ENCODE peak calls at places on chromosomes 2 and 18, in nine cellular contexts. One of them, this sample, is unnamed.

GRCh38 chr2:12057436-12058166 is 311.2 kb downstream of the LPIN1 start:
- ATAC-seq in activated naive CD8-positive, alpha-beta T cell treated with anti-CD3 and anti-CD28 coated beads, Interleukin-2, amount 50 U/mL, for 24 hours: peak
- ATAC-seq in omental fat pad: no peak
- ATAC-seq in activated CD4-positive, CD25-positive, alpha-beta regulatory T cell treated with anti-CD3 and anti-CD28 coated beads, Interleukin-2, amount 50 U/mL, for 24 hours: peak
- ATAC-seq in gastroesophageal sphincter: no peak
- ATAC-seq in HepG2: no peak
- ATAC-seq in CD8-positive, alpha-beta T cell: peak
- ATAC-seq in left lung: peak
- ATAC-seq in effector memory CD8-positive, alpha-beta T cell: peak
- ATAC-seq in this sample: peak

GRCh38 chr2:236078675-236079255 is 89.4 kb downstream of the GBX2 start:
- ATAC-seq in activated naive CD8-positive, alpha-beta T cell treated with anti-CD3 and anti-CD28 coated beads, Interleukin-2, amount 50 U/mL, for 24 hours: no peak
- ATAC-seq in omental fat pad: no peak
- ATAC-seq in activated CD4-positive, CD25-positive, alpha-beta regulatory T cell treated with anti-CD3 and anti-CD28 coated beads, Interleukin-2, amount 50 U/mL, for 24 hours: no peak
- ATAC-seq in gastroesophageal sphincter: no peak
- ATAC-seq in HepG2: peak
- ATAC-seq in CD8-positive, alpha-beta T cell: no peak
- ATAC-seq in left lung: no peak
- ATAC-seq in effector memory CD8-positive, alpha-beta T cell: no peak
- ATAC-seq in this sample: no peak

GRCh38 chr2:179931502-179931901 is 70.1 kb upstream of the ZNF385B start:
- ATAC-seq in activated naive CD8-positive, alpha-beta T cell treated with anti-CD3 and anti-CD28 coated beads, Interleukin-2, amount 50 U/mL, for 24 hours: no peak
- ATAC-seq in omental fat pad: no peak
- ATAC-seq in activated CD4-positive, CD25-positive, alpha-beta regulatory T cell treated with anti-CD3 and anti-CD28 coated beads, Interleukin-2, amount 50 U/mL, for 24 hours: no peak
- ATAC-seq in gastroesophageal sphincter: no peak
- ATAC-seq in HepG2: no peak
- ATAC-seq in CD8-positive, alpha-beta T cell: no peak
- ATAC-seq in left lung: no peak
- ATAC-seq in effector memory CD8-positive, alpha-beta T cell: no peak
- ATAC-seq in this sample: no peak

GRCh38 chr2:19127616-19128015 is 230.8 kb downstream of the OSR1 start:
- ATAC-seq in activated naive CD8-positive, alpha-beta T cell treated with anti-CD3 and anti-CD28 coated beads, Interleukin-2, amount 50 U/mL, for 24 hours: no peak
- ATAC-seq in omental fat pad: no peak
- ATAC-seq in activated CD4-positive, CD25-positive, alpha-beta regulatory T cell treated with anti-CD3 and anti-CD28 coated beads, Interleukin-2, amount 50 U/mL, for 24 hours: no peak
- ATAC-seq in gastroesophageal sphincter: no peak
- ATAC-seq in HepG2: no peak
- ATAC-seq in CD8-positive, alpha-beta T cell: no peak
- ATAC-seq in left lung: no peak
- ATAC-seq in effector memory CD8-positive, alpha-beta T cell: no peak
- ATAC-seq in this sample: no peak

GRCh38 chr2:239926587-239927234 is 98.4 kb downstream of the NDUFA10 start:
- ATAC-seq in activated naive CD8-positive, alpha-beta T cell treated with anti-CD3 and anti-CD28 coated beads, Interleukin-2, amount 50 U/mL, for 24 hours: no peak
- ATAC-seq in omental fat pad: no peak
- ATAC-seq in activated CD4-positive, CD25-positive, alpha-beta regulatory T cell treated with anti-CD3 and anti-CD28 coated beads, Interleukin-2, amount 50 U/mL, for 24 hours: no peak
- ATAC-seq in gastroesophageal sphincter: no peak
- ATAC-seq in HepG2: no peak
- ATAC-seq in CD8-positive, alpha-beta T cell: no peak
- ATAC-seq in left lung: no peak
- ATAC-seq in effector memory CD8-positive, alpha-beta T cell: no peak
- ATAC-seq in this sample: no peak

GRCh38 chr18:74457043-74457742 is at the start of gene DIPK1C:
- ATAC-seq in activated naive CD8-positive, alpha-beta T cell treated with anti-CD3 and anti-CD28 coated beads, Interleukin-2, amount 50 U/mL, for 24 hours: peak
- ATAC-seq in omental fat pad: no peak
- ATAC-seq in activated CD4-positive, CD25-positive, alpha-beta regulatory T cell treated with anti-CD3 and anti-CD28 coated beads, Interleukin-2, amount 50 U/mL, for 24 hours: no peak
- ATAC-seq in gastroesophageal sphincter: peak
- ATAC-seq in HepG2: peak
- ATAC-seq in CD8-positive, alpha-beta T cell: no peak
- ATAC-seq in left lung: peak
- ATAC-seq in effector memory CD8-positive, alpha-beta T cell: peak
- ATAC-seq in this sample: no peak

GRCh38 chr2:43049836-43050796 is 176.3 kb downstream of the ZFP36L2 start:
- ATAC-seq in activated naive CD8-positive, alpha-beta T cell treated with anti-CD3 and anti-CD28 coated beads, Interleukin-2, amount 50 U/mL, for 24 hours: no peak
- ATAC-seq in omental fat pad: no peak
- ATAC-seq in activated CD4-positive, CD25-positive, alpha-beta regulatory T cell treated with anti-CD3 and anti-CD28 coated beads, Interleukin-2, amount 50 U/mL, for 24 hours: no peak
- ATAC-seq in gastroesophageal sphincter: peak
- ATAC-seq in HepG2: no peak
- ATAC-seq in CD8-positive, alpha-beta T cell: no peak
- ATAC-seq in left lung: no peak
- ATAC-seq in effector memory CD8-positive, alpha-beta T cell: no peak
- ATAC-seq in this sample: no peak

GRCh38 chr2:155364766-155365165 is 666.3 kb downstream of the KCNJ3 start:
- ATAC-seq in activated naive CD8-positive, alpha-beta T cell treated with anti-CD3 and anti-CD28 coated beads, Interleukin-2, amount 50 U/mL, for 24 hours: no peak
- ATAC-seq in omental fat pad: no peak
- ATAC-seq in activated CD4-positive, CD25-positive, alpha-beta regulatory T cell treated with anti-CD3 and anti-CD28 coated beads, Interleukin-2, amount 50 U/mL, for 24 hours: no peak
- ATAC-seq in gastroesophageal sphincter: no peak
- ATAC-seq in HepG2: no peak
- ATAC-seq in CD8-positive, alpha-beta T cell: no peak
- ATAC-seq in left lung: no peak
- ATAC-seq in effector memory CD8-positive, alpha-beta T cell: no peak
- ATAC-seq in this sample: no peak

GRCh38 chr2:59594671-59595222 is 958.7 kb downstream of the BCL11A start:
- ATAC-seq in activated naive CD8-positive, alpha-beta T cell treated with anti-CD3 and anti-CD28 coated beads, Interleukin-2, amount 50 U/mL, for 24 hours: no peak
- ATAC-seq in omental fat pad: no peak
- ATAC-seq in activated CD4-positive, CD25-positive, alpha-beta regulatory T cell treated with anti-CD3 and anti-CD28 coated beads, Interleukin-2, amount 50 U/mL, for 24 hours: no peak
- ATAC-seq in gastroesophageal sphincter: no peak
- ATAC-seq in HepG2: no peak
- ATAC-seq in CD8-positive, alpha-beta T cell: no peak
- ATAC-seq in left lung: no peak
- ATAC-seq in effector memory CD8-positive, alpha-beta T cell: no peak
- ATAC-seq in this sample: no peak

GRCh38 chr2:67309281-67309680 is 87.9 kb upstream of the ETAA1 start:
- ATAC-seq in activated naive CD8-positive, alpha-beta T cell treated with anti-CD3 and anti-CD28 coated beads, Interleukin-2, amount 50 U/mL, for 24 hours: no peak
- ATAC-seq in omental fat pad: no peak
- ATAC-seq in activated CD4-positive, CD25-positive, alpha-beta regulatory T cell treated with anti-CD3 and anti-CD28 coated beads, Interleukin-2, amount 50 U/mL, for 24 hours: no peak
- ATAC-seq in gastroesophageal sphincter: peak
- ATAC-seq in HepG2: peak
- ATAC-seq in CD8-positive, alpha-beta T cell: no peak
- ATAC-seq in left lung: peak
- ATAC-seq in effector memory CD8-positive, alpha-beta T cell: no peak
- ATAC-seq in this sample: no peak

GRCh38 chr2:227884511-227884947 is 13.1 kb downstream of the DAW1 start:
- ATAC-seq in activated naive CD8-positive, alpha-beta T cell treated with anti-CD3 and anti-CD28 coated beads, Interleukin-2, amount 50 U/mL, for 24 hours: peak
- ATAC-seq in omental fat pad: no peak
- ATAC-seq in activated CD4-positive, CD25-positive, alpha-beta regulatory T cell treated with anti-CD3 and anti-CD28 coated beads, Interleukin-2, amount 50 U/mL, for 24 hours: no peak
- ATAC-seq in gastroesophageal sphincter: no peak
- ATAC-seq in HepG2: peak
- ATAC-seq in CD8-positive, alpha-beta T cell: peak
- ATAC-seq in left lung: peak
- ATAC-seq in effector memory CD8-positive, alpha-beta T cell: peak
- ATAC-seq in this sample: peak

GRCh38 chr18:2083691-2084090 is 487.6 kb downstream of the METTL4 start:
- ATAC-seq in activated naive CD8-positive, alpha-beta T cell treated with anti-CD3 and anti-CD28 coated beads, Interleukin-2, amount 50 U/mL, for 24 hours: no peak
- ATAC-seq in omental fat pad: no peak
- ATAC-seq in activated CD4-positive, CD25-positive, alpha-beta regulatory T cell treated with anti-CD3 and anti-CD28 coated beads, Interleukin-2, amount 50 U/mL, for 24 hours: peak
- ATAC-seq in gastroesophageal sphincter: no peak
- ATAC-seq in HepG2: peak
- ATAC-seq in CD8-positive, alpha-beta T cell: no peak
- ATAC-seq in left lung: peak
- ATAC-seq in effector memory CD8-positive, alpha-beta T cell: no peak
- ATAC-seq in this sample: no peak

GRCh38 chr2:176418768-176419167 is 149.5 kb downstream of the MTX2 start:
- ATAC-seq in activated naive CD8-positive, alpha-beta T cell treated with anti-CD3 and anti-CD28 coated beads, Interleukin-2, amount 50 U/mL, for 24 hours: no peak
- ATAC-seq in omental fat pad: no peak
- ATAC-seq in activated CD4-positive, CD25-positive, alpha-beta regulatory T cell treated with anti-CD3 and anti-CD28 coated beads, Interleukin-2, amount 50 U/mL, for 24 hours: no peak
- ATAC-seq in gastroesophageal sphincter: no peak
- ATAC-seq in HepG2: no peak
- ATAC-seq in CD8-positive, alpha-beta T cell: no peak
- ATAC-seq in left lung: no peak
- ATAC-seq in effector memory CD8-positive, alpha-beta T cell: no peak
- ATAC-seq in this sample: no peak

GRCh38 chr18:42742976-42743755 is 372.3 kb downstream of the RIT2 start:
- ATAC-seq in activated naive CD8-positive, alpha-beta T cell treated with anti-CD3 and anti-CD28 coated beads, Interleukin-2, amount 50 U/mL, for 24 hours: no peak
- ATAC-seq in omental fat pad: no peak
- ATAC-seq in activated CD4-positive, CD25-positive, alpha-beta regulatory T cell treated with anti-CD3 and anti-CD28 coated beads, Interleukin-2, amount 50 U/mL, for 24 hours: no peak
- ATAC-seq in gastroesophageal sphincter: no peak
- ATAC-seq in HepG2: no peak
- ATAC-seq in CD8-positive, alpha-beta T cell: no peak
- ATAC-seq in left lung: no peak
- ATAC-seq in effector memory CD8-positive, alpha-beta T cell: no peak
- ATAC-seq in this sample: no peak

GRCh38 chr2:215713393-215713792 is 277.5 kb upstream of the FN1 start:
- ATAC-seq in activated naive CD8-positive, alpha-beta T cell treated with anti-CD3 and anti-CD28 coated beads, Interleukin-2, amount 50 U/mL, for 24 hours: no peak
- ATAC-seq in omental fat pad: peak
- ATAC-seq in activated CD4-positive, CD25-positive, alpha-beta regulatory T cell treated with anti-CD3 and anti-CD28 coated beads, Interleukin-2, amount 50 U/mL, for 24 hours: no peak
- ATAC-seq in gastroesophageal sphincter: peak
- ATAC-seq in HepG2: peak
- ATAC-seq in CD8-positive, alpha-beta T cell: no peak
- ATAC-seq in left lung: peak
- ATAC-seq in effector memory CD8-positive, alpha-beta T cell: no peak
- ATAC-seq in this sample: no peak

GRCh38 chr2:207387172-207387571 is 142.6 kb upstream of the CREB1 start:
- ATAC-seq in activated naive CD8-positive, alpha-beta T cell treated with anti-CD3 and anti-CD28 coated beads, Interleukin-2, amount 50 U/mL, for 24 hours: no peak
- ATAC-seq in omental fat pad: no peak
- ATAC-seq in activated CD4-positive, CD25-positive, alpha-beta regulatory T cell treated with anti-CD3 and anti-CD28 coated beads, Interleukin-2, amount 50 U/mL, for 24 hours: peak
- ATAC-seq in gastroesophageal sphincter: no peak
- ATAC-seq in HepG2: no peak
- ATAC-seq in CD8-positive, alpha-beta T cell: no peak
- ATAC-seq in left lung: no peak
- ATAC-seq in effector memory CD8-positive, alpha-beta T cell: no peak
- ATAC-seq in this sample: peak

GRCh38 chr2:233114421-233114861 is 54.3 kb downstream of the INPP5D start:
- ATAC-seq in activated naive CD8-positive, alpha-beta T cell treated with anti-CD3 and anti-CD28 coated beads, Interleukin-2, amount 50 U/mL, for 24 hours: peak
- ATAC-seq in omental fat pad: no peak
- ATAC-seq in activated CD4-positive, CD25-positive, alpha-beta regulatory T cell treated with anti-CD3 and anti-CD28 coated beads, Interleukin-2, amount 50 U/mL, for 24 hours: peak
- ATAC-seq in gastroesophageal sphincter: no peak
- ATAC-seq in HepG2: no peak
- ATAC-seq in CD8-positive, alpha-beta T cell: peak
- ATAC-seq in left lung: no peak
- ATAC-seq in effector memory CD8-positive, alpha-beta T cell: peak
- ATAC-seq in this sample: peak

GRCh38 chr18:46291149-46291548 is 187.0 kb downstream of the HAUS1 start:
- ATAC-seq in activated naive CD8-positive, alpha-beta T cell treated with anti-CD3 and anti-CD28 coated beads, Interleukin-2, amount 50 U/mL, for 24 hours: no peak
- ATAC-seq in omental fat pad: no peak
- ATAC-seq in activated CD4-positive, CD25-positive, alpha-beta regulatory T cell treated with anti-CD3 and anti-CD28 coated beads, Interleukin-2, amount 50 U/mL, for 24 hours: no peak
- ATAC-seq in gastroesophageal sphincter: no peak
- ATAC-seq in HepG2: no peak
- ATAC-seq in CD8-positive, alpha-beta T cell: no peak
- ATAC-seq in left lung: no peak
- ATAC-seq in effector memory CD8-positive, alpha-beta T cell: no peak
- ATAC-seq in this sample: peak

GRCh38 chr2:221969087-221969829 is 329.5 kb downstream of the PAX3 start:
- ATAC-seq in activated naive CD8-positive, alpha-beta T cell treated with anti-CD3 and anti-CD28 coated beads, Interleukin-2, amount 50 U/mL, for 24 hours: no peak
- ATAC-seq in omental fat pad: no peak
- ATAC-seq in activated CD4-positive, CD25-positive, alpha-beta regulatory T cell treated with anti-CD3 and anti-CD28 coated beads, Interleukin-2, amount 50 U/mL, for 24 hours: no peak
- ATAC-seq in gastroesophageal sphincter: peak
- ATAC-seq in HepG2: peak
- ATAC-seq in CD8-positive, alpha-beta T cell: no peak
- ATAC-seq in left lung: peak
- ATAC-seq in effector memory CD8-positive, alpha-beta T cell: no peak
- ATAC-seq in this sample: no peak

GRCh38 chr2:227406177-227407031 is 18.7 kb upstream of the SCYGR1 start:
- ATAC-seq in activated naive CD8-positive, alpha-beta T cell treated with anti-CD3 and anti-CD28 coated beads, Interleukin-2, amount 50 U/mL, for 24 hours: no peak
- ATAC-seq in omental fat pad: peak
- ATAC-seq in activated CD4-positive, CD25-positive, alpha-beta regulatory T cell treated with anti-CD3 and anti-CD28 coated beads, Interleukin-2, amount 50 U/mL, for 24 hours: no peak
- ATAC-seq in gastroesophageal sphincter: peak
- ATAC-seq in HepG2: peak
- ATAC-seq in CD8-positive, alpha-beta T cell: no peak
- ATAC-seq in left lung: peak
- ATAC-seq in effector memory CD8-positive, alpha-beta T cell: no peak
- ATAC-seq in this sample: no peak

GRCh38 chr2:30686000-30686399 is 121.2 kb downstream of the CAPN13 start:
- ATAC-seq in activated naive CD8-positive, alpha-beta T cell treated with anti-CD3 and anti-CD28 coated beads, Interleukin-2, amount 50 U/mL, for 24 hours: no peak
- ATAC-seq in omental fat pad: no peak
- ATAC-seq in activated CD4-positive, CD25-positive, alpha-beta regulatory T cell treated with anti-CD3 and anti-CD28 coated beads, Interleukin-2, amount 50 U/mL, for 24 hours: no peak
- ATAC-seq in gastroesophageal sphincter: no peak
- ATAC-seq in HepG2: peak
- ATAC-seq in CD8-positive, alpha-beta T cell: no peak
- ATAC-seq in left lung: peak
- ATAC-seq in effector memory CD8-positive, alpha-beta T cell: no peak
- ATAC-seq in this sample: peak

GRCh38 chr2:21256006-21256405 is 132.2 kb downstream of the TDRD15 start:
- ATAC-seq in activated naive CD8-positive, alpha-beta T cell treated with anti-CD3 and anti-CD28 coated beads, Interleukin-2, amount 50 U/mL, for 24 hours: no peak
- ATAC-seq in omental fat pad: peak
- ATAC-seq in activated CD4-positive, CD25-positive, alpha-beta regulatory T cell treated with anti-CD3 and anti-CD28 coated beads, Interleukin-2, amount 50 U/mL, for 24 hours: no peak
- ATAC-seq in gastroesophageal sphincter: peak
- ATAC-seq in HepG2: no peak
- ATAC-seq in CD8-positive, alpha-beta T cell: no peak
- ATAC-seq in left lung: peak
- ATAC-seq in effector memory CD8-positive, alpha-beta T cell: peak
- ATAC-seq in this sample: no peak

GRCh38 chr2:212683346-212683745 is 144.7 kb upstream of the ERBB4 start:
- ATAC-seq in activated naive CD8-positive, alpha-beta T cell treated with anti-CD3 and anti-CD28 coated beads, Interleukin-2, amount 50 U/mL, for 24 hours: no peak
- ATAC-seq in omental fat pad: no peak
- ATAC-seq in activated CD4-positive, CD25-positive, alpha-beta regulatory T cell treated with anti-CD3 and anti-CD28 coated beads, Interleukin-2, amount 50 U/mL, for 24 hours: no peak
- ATAC-seq in gastroesophageal sphincter: no peak
- ATAC-seq in HepG2: no peak
- ATAC-seq in CD8-positive, alpha-beta T cell: no peak
- ATAC-seq in left lung: no peak
- ATAC-seq in effector memory CD8-positive, alpha-beta T cell: no peak
- ATAC-seq in this sample: no peak

GRCh38 chr2:8441986-8442385 is 239.9 kb upstream of the ID2 start:
- ATAC-seq in activated naive CD8-positive, alpha-beta T cell treated with anti-CD3 and anti-CD28 coated beads, Interleukin-2, amount 50 U/mL, for 24 hours: no peak
- ATAC-seq in omental fat pad: no peak
- ATAC-seq in activated CD4-positive, CD25-positive, alpha-beta regulatory T cell treated with anti-CD3 and anti-CD28 coated beads, Interleukin-2, amount 50 U/mL, for 24 hours: no peak
- ATAC-seq in gastroesophageal sphincter: no peak
- ATAC-seq in HepG2: no peak
- ATAC-seq in CD8-positive, alpha-beta T cell: no peak
- ATAC-seq in left lung: no peak
- ATAC-seq in effector memory CD8-positive, alpha-beta T cell: no peak
- ATAC-seq in this sample: no peak

GRCh38 chr2:85175369-85176299 is 42.4 kb downstream of the TCF7L1 start:
- ATAC-seq in activated naive CD8-positive, alpha-beta T cell treated with anti-CD3 and anti-CD28 coated beads, Interleukin-2, amount 50 U/mL, for 24 hours: no peak
- ATAC-seq in omental fat pad: no peak
- ATAC-seq in activated CD4-positive, CD25-positive, alpha-beta regulatory T cell treated with anti-CD3 and anti-CD28 coated beads, Interleukin-2, amount 50 U/mL, for 24 hours: no peak
- ATAC-seq in gastroesophageal sphincter: no peak
- ATAC-seq in HepG2: peak
- ATAC-seq in CD8-positive, alpha-beta T cell: no peak
- ATAC-seq in left lung: peak
- ATAC-seq in effector memory CD8-positive, alpha-beta T cell: no peak
- ATAC-seq in this sample: no peak

GRCh38 chr18:3397031-3397750 is 52.8 kb upstream of the TGIF1 start:
- ATAC-seq in activated naive CD8-positive, alpha-beta T cell treated with anti-CD3 and anti-CD28 coated beads, Interleukin-2, amount 50 U/mL, for 24 hours: no peak
- ATAC-seq in omental fat pad: no peak
- ATAC-seq in activated CD4-positive, CD25-positive, alpha-beta regulatory T cell treated with anti-CD3 and anti-CD28 coated beads, Interleukin-2, amount 50 U/mL, for 24 hours: no peak
- ATAC-seq in gastroesophageal sphincter: no peak
- ATAC-seq in HepG2: no peak
- ATAC-seq in CD8-positive, alpha-beta T cell: no peak
- ATAC-seq in left lung: peak
- ATAC-seq in effector memory CD8-positive, alpha-beta T cell: no peak
- ATAC-seq in this sample: no peak

GRCh38 chr2:208250401-208250800 is 4.5 kb downstream of the IDH1 start:
- ATAC-seq in activated naive CD8-positive, alpha-beta T cell treated with anti-CD3 and anti-CD28 coated beads, Interleukin-2, amount 50 U/mL, for 24 hours: no peak
- ATAC-seq in omental fat pad: no peak
- ATAC-seq in activated CD4-positive, CD25-positive, alpha-beta regulatory T cell treated with anti-CD3 and anti-CD28 coated beads, Interleukin-2, amount 50 U/mL, for 24 hours: no peak
- ATAC-seq in gastroesophageal sphincter: no peak
- ATAC-seq in HepG2: no peak
- ATAC-seq in CD8-positive, alpha-beta T cell: no peak
- ATAC-seq in left lung: no peak
- ATAC-seq in effector memory CD8-positive, alpha-beta T cell: no peak
- ATAC-seq in this sample: no peak

GRCh38 chr2:169050476-169051240 is 18.7 kb upstream of the DHRS9 start:
- ATAC-seq in activated naive CD8-positive, alpha-beta T cell treated with anti-CD3 and anti-CD28 coated beads, Interleukin-2, amount 50 U/mL, for 24 hours: no peak
- ATAC-seq in omental fat pad: no peak
- ATAC-seq in activated CD4-positive, CD25-positive, alpha-beta regulatory T cell treated with anti-CD3 and anti-CD28 coated beads, Interleukin-2, amount 50 U/mL, for 24 hours: no peak
- ATAC-seq in gastroesophageal sphincter: no peak
- ATAC-seq in HepG2: no peak
- ATAC-seq in CD8-positive, alpha-beta T cell: no peak
- ATAC-seq in left lung: no peak
- ATAC-seq in effector memory CD8-positive, alpha-beta T cell: no peak
- ATAC-seq in this sample: no peak

GRCh38 chr18:12968115-12968514 is 20.3 kb downstream of the SEH1L start:
- ATAC-seq in activated naive CD8-positive, alpha-beta T cell treated with anti-CD3 and anti-CD28 coated beads, Interleukin-2, amount 50 U/mL, for 24 hours: no peak
- ATAC-seq in omental fat pad: no peak
- ATAC-seq in activated CD4-positive, CD25-positive, alpha-beta regulatory T cell treated with anti-CD3 and anti-CD28 coated beads, Interleukin-2, amount 50 U/mL, for 24 hours: no peak
- ATAC-seq in gastroesophageal sphincter: no peak
- ATAC-seq in HepG2: no peak
- ATAC-seq in CD8-positive, alpha-beta T cell: no peak
- ATAC-seq in left lung: no peak
- ATAC-seq in effector memory CD8-positive, alpha-beta T cell: no peak
- ATAC-seq in this sample: no peak

GRCh38 chr18:45386256-45386655 is 229.0 kb upstream of the SLC14A2 start:
- ATAC-seq in activated naive CD8-positive, alpha-beta T cell treated with anti-CD3 and anti-CD28 coated beads, Interleukin-2, amount 50 U/mL, for 24 hours: no peak
- ATAC-seq in omental fat pad: no peak
- ATAC-seq in activated CD4-positive, CD25-positive, alpha-beta regulatory T cell treated with anti-CD3 and anti-CD28 coated beads, Interleukin-2, amount 50 U/mL, for 24 hours: no peak
- ATAC-seq in gastroesophageal sphincter: no peak
- ATAC-seq in HepG2: peak
- ATAC-seq in CD8-positive, alpha-beta T cell: no peak
- ATAC-seq in left lung: peak
- ATAC-seq in effector memory CD8-positive, alpha-beta T cell: no peak
- ATAC-seq in this sample: no peak

GRCh38 chr2:182259629-182260150 is 167.1 kb downstream of the PDE1A start:
- ATAC-seq in activated naive CD8-positive, alpha-beta T cell treated with anti-CD3 and anti-CD28 coated beads, Interleukin-2, amount 50 U/mL, for 24 hours: no peak
- ATAC-seq in omental fat pad: no peak
- ATAC-seq in activated CD4-positive, CD25-positive, alpha-beta regulatory T cell treated with anti-CD3 and anti-CD28 coated beads, Interleukin-2, amount 50 U/mL, for 24 hours: no peak
- ATAC-seq in gastroesophageal sphincter: no peak
- ATAC-seq in HepG2: no peak
- ATAC-seq in CD8-positive, alpha-beta T cell: no peak
- ATAC-seq in left lung: no peak
- ATAC-seq in effector memory CD8-positive, alpha-beta T cell: no peak
- ATAC-seq in this sample: no peak